ENCODE peak calls at places on chromosomes 12 and 14, in nine cellular contexts. Y, L, G, F, V, T, J, W and M are unnamed samples. For H3K36me3 and H3K27me3, the result is how much of the 10 kb centered on the place peaks cover.

GRCh38 chr12:83318386-83318971 is 631.8 kb downstream of the TMTC2 start:
- DNase-seq in J (peak), T (no peak), F (no peak), Y (no peak), W (no peak), L (no peak), G (peak), V (no peak), M (no peak)

GRCh38 chr12:98997-99396 is 32.4 kb downstream of the IQSEC3 start:
- DNase-seq in L (no peak), F (no peak), J (peak), G (no peak), W (no peak), T (peak), V (no peak), Y (no peak), M (peak)

GRCh38 chr14:96888593-96888992 is 91.4 kb downstream of the VRK1 start:
- DNase-seq in Y (no peak), J (no peak), T (peak), G (no peak), L (no peak), V (no peak), W (no peak), F (no peak), M (no peak)

GRCh38 chr12:68428724-68429580 is 96.8 kb upstream of the MDM1 start:
- DNase-seq in J (peak), V (no peak), W (no peak), F (no peak), Y (no peak), T (peak), L (no peak), G (peak), M (no peak)

GRCh38 chr14:89042021-89042420 is 217.6 kb downstream of the TTC8 start:
- DNase-seq in J (no peak), G (no peak), T (no peak), V (no peak), L (no peak), F (no peak), Y (no peak), W (no peak), M (no peak)

GRCh38 chr14:73717998-73718741 is 4.0 kb upstream of the PNMA1 start:
- DNase-seq in G (no peak), W (no peak), J (no peak), F (no peak), L (peak), V (no peak), Y (no peak), T (peak), M (peak)

GRCh38 chr12:52210925-52211650 is 19.3 kb upstream of the KRT80 start:
- DNase-seq in J (no peak), Y (no peak), L (peak), F (no peak), T (no peak), W (no peak), V (no peak), G (no peak), M (peak)

GRCh38 chr14:105050551-105050897 is 14.7 kb downstream of the GPR132 start:
- DNase-seq in F (no peak), V (peak), T (no peak), J (peak), Y (no peak), W (peak), L (no peak), G (peak), M (peak)

GRCh38 chr14:61537567-61538463 is 157.5 kb upstream of the HIF1A start:
- DNase-seq in F (no peak), V (peak), G (peak), J (peak), T (peak), Y (no peak), W (peak), L (no peak), M (peak)

GRCh38 chr12:6779667-6780459 is 7.5 kb downstream of the LAG3 start:
- DNase-seq in Y (no peak), J (no peak), L (no peak), F (no peak), T (no peak), G (no peak), V (peak), W (no peak), M (no peak)

GRCh38 chr14:93788557-93789365 is 476 bp upstream of the PRIMA1 start:
- DNase-seq in Y (no peak), G (no peak), J (peak), W (peak), L (peak), F (no peak), T (peak), V (no peak), M (peak)

GRCh38 chr12:29155079-29155478 is 6.0 kb downstream of the FAR2 start:
- DNase-seq in G (peak), L (no peak), F (no peak), V (no peak), W (no peak), Y (no peak), J (no peak), T (no peak), M (no peak)

GRCh38 chr12:29157486-29157946 is 8.4 kb downstream of the FAR2 start:
- DNase-seq in Y (no peak), F (no peak), T (no peak), W (no peak), G (no peak), L (no peak), J (peak), V (no peak), M (no peak)

GRCh38 chr12:29160230-29160629 is 11.2 kb downstream of the FAR2 start:
- DNase-seq in L (no peak), T (no peak), J (no peak), F (no peak), Y (no peak), W (no peak), V (no peak), G (no peak), M (no peak)

GRCh38 chr12:29159690-29160089 is 10.6 kb downstream of the FAR2 start:
- DNase-seq in L (no peak), J (no peak), T (no peak), Y (no peak), F (no peak), G (peak), W (no peak), V (no peak), M (no peak)

GRCh38 chr12:29158364-29158763 is 9.3 kb downstream of the FAR2 start:
- DNase-seq in F (no peak), L (peak), G (peak), Y (no peak), J (no peak), W (no peak), V (no peak), T (no peak), M (no peak)
- H3K4me3 ChIP-seq in F (no peak), L (no peak), G (no peak), Y (no peak), J (no peak), W (no peak), V (no peak), T (no peak), M (no peak)

GRCh38 chr12:102114212-102114611 is 5.7 kb downstream of the NUP37 start:
- DNase-seq in J (no peak), G (no peak), Y (no peak), W (no peak), L (no peak), F (no peak), V (no peak), T (no peak), M (no peak)
- H3K36me3 ChIP-seq in J (under half), G (half or more), Y (under half), W (half or more), L (under half), F (under half), V (under half), T (under half), M (under half)

GRCh38 chr14:98408713-98409112 is 863.3 kb downstream of the BCL11B start:
- DNase-seq in V (no peak), Y (no peak), L (no peak), J (no peak), W (no peak), T (no peak), F (no peak), G (no peak), M (no peak)

GRCh38 chr14:98408024-98408555 is 863.9 kb downstream of the BCL11B start:
- DNase-seq in G (no peak), L (no peak), V (no peak), F (no peak), T (no peak), W (no peak), J (no peak), Y (no peak), M (no peak)

GRCh38 chr14:98404811-98405210 is 867.2 kb downstream of the BCL11B start:
- DNase-seq in L (no peak), T (peak), V (no peak), G (no peak), Y (no peak), F (no peak), W (no peak), J (no peak), M (no peak)
- H3K27me3 ChIP-seq in L (under half), T (under half), V (under half), G (under half), Y (under half), F (under half), W (under half), J (under half), M (under half)

DNA sequence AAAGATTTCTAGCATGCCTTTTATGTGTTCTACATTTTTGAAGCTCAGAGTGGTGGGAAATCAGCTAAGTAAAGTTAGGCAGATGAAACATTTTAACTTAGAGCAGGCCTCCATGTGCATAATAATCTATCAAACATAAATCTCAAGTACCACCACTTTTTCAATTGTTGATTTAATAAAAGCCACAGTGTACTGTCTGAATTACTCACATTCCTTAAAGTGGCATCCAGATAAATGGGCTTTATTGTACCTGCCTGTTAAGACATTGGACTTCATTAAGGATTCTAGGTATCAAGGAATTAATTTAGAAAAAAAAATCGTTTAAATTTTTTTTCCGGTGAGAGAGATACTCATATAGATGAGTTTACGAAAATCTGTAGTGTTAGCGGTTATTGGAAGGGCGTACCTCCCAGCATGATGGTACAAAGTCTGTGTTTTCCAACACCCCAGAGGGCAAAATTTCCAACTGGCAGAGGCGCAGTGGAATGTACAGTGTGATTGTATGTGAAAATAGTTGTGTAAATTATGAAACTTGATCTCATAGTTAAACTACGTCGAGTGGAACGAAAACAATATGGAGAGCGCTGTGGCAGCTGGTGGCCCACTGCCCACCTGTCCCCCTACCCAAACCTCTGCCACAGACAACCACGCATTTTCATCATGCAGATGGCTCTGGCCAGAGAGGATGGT is 25.0 kb downstream of the ELK3 start:
- DNase-seq in W (no peak), J (no peak), G (no peak), Y (no peak), V (no peak), F (no peak), T (no peak), L (no peak), M (no peak)
- H3K4me3 ChIP-seq in W (no peak), J (peak), G (no peak), Y (no peak), V (no peak), F (no peak), T (no peak), L (no peak), M (no peak)

GRCh38 chr12:105064564-105065222 is 19.6 kb downstream of the ALDH1L2 start:
- DNase-seq in J (no peak), F (no peak), Y (no peak), L (no peak), W (no peak), G (no peak), V (no peak), T (no peak), M (no peak)
- H3K36me3 ChIP-seq in J (half or more), F (under half), Y (under half), L (under half), W (half or more), G (half or more), V (under half), T (under half), M (under half)

GRCh38 chr12:20368653-20369163 is 371 bp downstream of the PDE3A start:
- DNase-seq in J (peak), Y (no peak), L (peak), T (peak), V (peak), W (no peak), F (no peak), G (peak), M (peak)

GRCh38 chr12:20366776-20367409 is 1.4 kb upstream of the PDE3A start:
- DNase-seq in J (no peak), G (no peak), T (no peak), V (no peak), W (no peak), F (no peak), Y (no peak), L (no peak), M (no peak)

GRCh38 chr12:20370001-20370381 is 1.7 kb downstream of the PDE3A start:
- DNase-seq in V (no peak), T (peak), F (no peak), J (peak), W (no peak), L (peak), Y (no peak), G (peak), M (peak)

GRCh38 chr12:20369164-20370000 is 1.0 kb downstream of the PDE3A start:
- DNase-seq in Y (peak), V (peak), W (peak), G (peak), F (no peak), T (peak), J (peak), L (peak), M (peak)

GRCh38 chr12:20367731-20368652 is at the start of gene PDE3A:
- DNase-seq in V (peak), T (peak), F (no peak), Y (no peak), L (peak), W (no peak), J (peak), G (peak), M (peak)
- H3K27me3 ChIP-seq in V (under half), T (under half), F (under half), Y (under half), L (under half), W (under half), J (under half), G (under half), M (under half)

DNA sequence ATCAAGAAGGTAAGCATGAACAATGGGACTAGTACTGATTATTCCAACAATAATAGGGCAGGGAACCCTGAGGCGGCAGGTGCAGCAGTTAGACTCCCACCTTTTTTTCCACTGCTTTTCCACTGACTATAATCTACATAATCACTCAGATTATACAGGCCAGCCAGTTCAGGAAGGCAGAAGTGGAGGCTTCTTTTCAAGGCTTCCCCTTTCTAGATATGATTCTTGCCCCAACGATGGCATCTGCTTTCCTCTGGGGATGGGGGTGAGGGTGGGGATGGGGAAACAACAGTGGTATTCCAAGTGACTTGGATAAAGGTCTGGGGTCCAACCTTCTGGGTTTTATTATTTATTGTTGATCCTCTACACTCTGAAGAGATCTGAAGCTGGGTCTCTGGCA is 331 bp downstream of the NCKAP1L start:
- DNase-seq in L (no peak), T (no peak), W (no peak), V (no peak), J (no peak), F (no peak), G (no peak), Y (no peak), M (no peak)
- H3K4me3 ChIP-seq in L (peak), T (no peak), W (peak), V (peak), J (no peak), F (peak), G (no peak), Y (peak), M (no peak)

GRCh38 chr12:108838194-108839010 is 19.0 kb downstream of the SSH1 start:
- DNase-seq in Y (no peak), W (peak), J (peak), F (peak), L (peak), V (no peak), G (peak), T (no peak), M (no peak)
- H3K36me3 ChIP-seq in Y (under half), W (under half), J (under half), F (under half), L (under half), V (under half), G (half or more), T (under half), M (under half)

DNA sequence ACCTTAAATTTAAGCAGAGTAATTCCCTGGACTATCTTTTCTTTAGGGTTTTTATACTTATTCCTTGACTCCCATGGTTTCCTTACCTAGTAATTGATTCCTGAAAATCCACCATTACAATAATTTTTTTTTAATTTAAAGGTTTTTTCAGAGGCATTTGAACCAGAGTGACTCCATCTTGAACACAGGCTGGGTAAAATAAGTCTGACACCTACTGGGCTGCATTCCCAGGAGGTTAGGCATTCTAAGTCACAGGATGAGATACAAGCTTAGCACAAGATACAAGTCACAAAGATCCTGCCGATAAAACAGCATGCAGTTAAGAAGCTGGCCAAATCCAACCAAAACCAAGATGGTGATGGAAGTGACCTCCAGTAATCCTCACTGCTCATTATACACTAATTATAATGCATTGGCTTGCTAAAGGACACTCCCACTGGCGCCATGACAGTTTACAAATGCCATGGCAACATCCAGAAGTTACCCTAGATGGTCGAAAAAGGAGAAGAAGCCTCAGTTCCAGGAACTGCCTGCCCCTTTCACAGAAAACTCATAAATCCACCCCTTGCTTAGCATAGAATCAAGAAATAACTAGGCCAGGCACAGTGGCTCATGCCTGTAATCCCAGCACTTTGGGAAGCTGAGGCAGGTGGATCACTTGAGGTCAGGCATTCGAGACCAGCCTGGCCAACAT is 53.6 kb downstream of the SLC25A21 start:
- DNase-seq in W (no peak), L (no peak), F (no peak), G (no peak), T (no peak), V (no peak), J (no peak), Y (no peak), M (no peak)
- H3K27me3 ChIP-seq in W (under half), L (under half), F (under half), G (under half), T (under half), V (under half), J (under half), Y (under half), M (under half)